ENCODE peak calls at places on chromosomes 1 and 21, in nine cellular contexts. P is IMR-90, W is esophagus squamous epithelium, N is tibial artery, B is astrocyte of the cerebellum, C is GM12865, D is foreskin fibroblast, V is neural progenitor cell, Z is fibroblast of lung. O is an unnamed sample.

GRCh38 chr1:193417420-193417819 is 231.0 kb upstream of the B3GALT2 start:
- DNase-seq in P (peak), W (no peak), N (no peak), B (no peak), C (no peak), D (peak), V (no peak), Z (peak), O (no peak)

GRCh38 chr1:209884665-209885117 is 53.3 kb upstream of the SYT14 start:
- DNase-seq in P (peak), W (no peak), N (peak), B (peak), C (peak), D (peak), V (no peak), Z (peak), O (peak)

GRCh38 chr1:21845646-21846641 is 33.9 kb downstream of the LDLRAD2 start:
- DNase-seq in P (no peak), W (no peak), N (no peak), B (no peak), C (no peak), D (no peak), V (no peak), Z (no peak), O (no peak)

GRCh38 chr1:84782311-84782771 is 92.1 kb upstream of the SSX2IP start:
- DNase-seq in P (peak), W (no peak), N (peak), B (no peak), C (peak), D (no peak), V (peak), Z (peak), O (no peak)

GRCh38 chr1:30437059-30437576 is 286.3 kb downstream of the MATN1 start:
- DNase-seq in P (no peak), W (no peak), N (no peak), B (no peak), C (no peak), D (no peak), V (no peak), Z (no peak), O (no peak)

GRCh38 chr1:204357551-204357950 is 2.2 kb downstream of the PLEKHA6 start:
- DNase-seq in P (no peak), W (no peak), N (no peak), B (no peak), C (no peak), D (no peak), V (no peak), Z (no peak), O (no peak)

GRCh38 chr1:226569879-226570547 is 21.4 kb downstream of the STUM start:
- DNase-seq in P (no peak), W (no peak), N (no peak), B (no peak), C (peak), D (no peak), V (peak), Z (no peak), O (no peak)

GRCh38 chr1:56542651-56543050 is 36.7 kb downstream of the PLPP3 start:
- DNase-seq in P (no peak), W (no peak), N (no peak), B (no peak), C (no peak), D (no peak), V (no peak), Z (no peak), O (no peak)

GRCh38 chr1:109873278-109874175 is 37.1 kb upstream of the CSF1 start:
- DNase-seq in P (peak), W (no peak), N (no peak), B (peak), C (no peak), D (no peak), V (no peak), Z (no peak), O (peak)

GRCh38 chr1:193533883-193534282 is 347.5 kb upstream of the B3GALT2 start:
- DNase-seq in P (no peak), W (no peak), N (no peak), B (no peak), C (no peak), D (no peak), V (no peak), Z (no peak), O (no peak)

GRCh38 chr1:61433646-61434045 is 291.3 kb downstream of the TM2D1 start:
- DNase-seq in P (no peak), W (no peak), N (no peak), B (no peak), C (no peak), D (no peak), V (no peak), Z (no peak), O (no peak)

GRCh38 chr1:71908313-71908712 is 374.0 kb downstream of the NEGR1 start:
- DNase-seq in P (peak), W (no peak), N (no peak), B (peak), C (no peak), D (no peak), V (no peak), Z (peak), O (no peak)

GRCh38 chr1:30106125-30106524 is 617.3 kb downstream of the MATN1 start:
- DNase-seq in P (peak), W (no peak), N (no peak), B (no peak), C (peak), D (no peak), V (peak), Z (peak), O (no peak)

GRCh38 chr21:33185852-33186251 is 43.9 kb upstream of the IFNAR2 start:
- DNase-seq in P (no peak), W (no peak), N (no peak), B (no peak), C (no peak), D (no peak), V (no peak), Z (no peak), O (no peak)

GRCh38 chr1:153420306-153420705 is 4.0 kb downstream of the S100A7A start:
- DNase-seq in P (no peak), W (no peak), N (no peak), B (no peak), C (no peak), D (no peak), V (no peak), Z (no peak), O (no peak)

GRCh38 chr1:183913556-183913955 is 108.6 kb downstream of the RGL1 start:
- DNase-seq in P (peak), W (no peak), N (no peak), B (no peak), C (no peak), D (peak), V (no peak), Z (no peak), O (no peak)

GRCh38 chr1:203581841-203582240 is 44.8 kb upstream of the ATP2B4 start:
- DNase-seq in P (no peak), W (no peak), N (no peak), B (no peak), C (no peak), D (no peak), V (no peak), Z (no peak), O (no peak)

GRCh38 chr1:149936992-149937705 is 470 bp upstream of the MTMR11 start:
- DNase-seq in P (peak), W (no peak), N (no peak), B (no peak), C (peak), D (peak), V (no peak), Z (peak), O (peak)

GRCh38 chr1:6500446-6501406 is 9.3 kb upstream of the PLEKHG5 start:
- DNase-seq in P (no peak), W (no peak), N (no peak), B (no peak), C (no peak), D (no peak), V (no peak), Z (no peak), O (no peak)

GRCh38 chr1:52756020-52756419 is 29.8 kb downstream of the ZYG11B start:
- DNase-seq in P (no peak), W (no peak), N (no peak), B (no peak), C (no peak), D (no peak), V (peak), Z (no peak), O (no peak)

GRCh38 chr1:211352985-211353515 is 26.4 kb downstream of the TRAF5 start:
- DNase-seq in P (no peak), W (peak), N (no peak), B (no peak), C (peak), D (no peak), V (peak), Z (no peak), O (no peak)

GRCh38 chr1:167194182-167194581 is 26.5 kb upstream of the POU2F1 start:
- DNase-seq in P (no peak), W (no peak), N (no peak), B (no peak), C (no peak), D (no peak), V (no peak), Z (no peak), O (no peak)

GRCh38 chr1:104406731-104407130 is 657.0 kb downstream of the AMY1C start:
- DNase-seq in P (no peak), W (no peak), N (no peak), B (no peak), C (no peak), D (no peak), V (no peak), Z (no peak), O (no peak)

GRCh38 chr1:20361805-20362381 is 71.2 kb downstream of the VWA5B1 start:
- DNase-seq in P (peak), W (no peak), N (no peak), B (peak), C (no peak), D (peak), V (peak), Z (peak), O (no peak)

GRCh38 chr1:54624466-54625464 is 1.4 kb upstream of the FAM151A start:
- DNase-seq in P (no peak), W (no peak), N (no peak), B (no peak), C (no peak), D (no peak), V (no peak), Z (no peak), O (no peak)

GRCh38 chr1:59062743-59063142 is 234.2 kb upstream of the FGGY start:
- DNase-seq in P (peak), W (no peak), N (peak), B (no peak), C (no peak), D (peak), V (no peak), Z (peak), O (peak)

GRCh38 chr21:45870421-45870820 is 111.1 kb upstream of the COL6A1 start:
- DNase-seq in P (no peak), W (no peak), N (no peak), B (no peak), C (no peak), D (no peak), V (no peak), Z (no peak), O (no peak)

GRCh38 chr21:42983102-42983501 is 8.7 kb downstream of the PKNOX1 start:
- DNase-seq in P (peak), W (no peak), N (no peak), B (no peak), C (no peak), D (no peak), V (no peak), Z (peak), O (no peak)

GRCh38 chr1:84750110-84750509 is 59.8 kb upstream of the SSX2IP start:
- DNase-seq in P (no peak), W (no peak), N (no peak), B (no peak), C (no peak), D (no peak), V (no peak), Z (no peak), O (no peak)

GRCh38 chr1:245969274-245969673 is 537.8 kb downstream of the SMYD3 start:
- DNase-seq in P (peak), W (no peak), N (no peak), B (peak), C (no peak), D (peak), V (no peak), Z (peak), O (peak)

GRCh38 chr1:165162671-165163241 is 193.8 kb downstream of the LMX1A start:
- DNase-seq in P (no peak), W (no peak), N (no peak), B (no peak), C (no peak), D (no peak), V (peak), Z (no peak), O (no peak)

GRCh38 chr1:168504064-168504837 is 39.5 kb downstream of the XCL2 start:
- DNase-seq in P (peak), W (no peak), N (peak), B (no peak), C (peak), D (peak), V (no peak), Z (peak), O (no peak)

GRCh38 chr1:91876040-91876470 is 9.9 kb downstream of the TGFBR3 start:
- DNase-seq in P (no peak), W (no peak), N (no peak), B (no peak), C (peak), D (no peak), V (no peak), Z (no peak), O (no peak)

GRCh38 chr1:44034976-44035716 is 3.9 kb upstream of the SLC6A9 start:
- DNase-seq in P (no peak), W (no peak), N (no peak), B (no peak), C (no peak), D (no peak), V (no peak), Z (no peak), O (no peak)

GRCh38 chr1:44034423-44034822 is 3.2 kb upstream of the SLC6A9 start:
- DNase-seq in P (no peak), W (no peak), N (no peak), B (no peak), C (no peak), D (no peak), V (no peak), Z (no peak), O (no peak)

GRCh38 chr1:44036409-44037111 is 5.3 kb upstream of the SLC6A9 start:
- DNase-seq in P (peak), W (no peak), N (peak), B (peak), C (peak), D (peak), V (peak), Z (peak), O (peak)

GRCh38 chr1:44037154-44037553 is 5.9 kb upstream of the SLC6A9 start:
- DNase-seq in P (no peak), W (no peak), N (no peak), B (no peak), C (no peak), D (no peak), V (no peak), Z (no peak), O (no peak)

GRCh38 chr1:44035726-44036408 is 4.6 kb upstream of the SLC6A9 start:
- DNase-seq in P (no peak), W (no peak), N (no peak), B (no peak), C (no peak), D (no peak), V (peak), Z (peak), O (no peak)
- TF ChIP-seq CTCF in P (no peak), W (no peak), N (no peak), B (no peak), C (no peak), D (no peak), V (peak), Z (peak), O (no peak)

GRCh38 chr1:48217861-48218260 is 4.7 kb upstream of the SLC5A9 start:
- DNase-seq in P (no peak), W (no peak), N (no peak), B (no peak), C (no peak), D (no peak), V (no peak), Z (no peak), O (no peak)
- H3K4me3 ChIP-seq in P (no peak), W (no peak), N (no peak), B (no peak), C (no peak), D (no peak), V (no peak), Z (no peak), O (no peak)

GRCh38 chr1:62951441-62951840 is 167.5 kb downstream of the ATG4C start:
- DNase-seq in P (no peak), W (no peak), N (no peak), B (no peak), C (no peak), D (no peak), V (no peak), Z (no peak), O (no peak)

GRCh38 chr1:62953643-62954042 is 169.7 kb downstream of the ATG4C start:
- DNase-seq in P (no peak), W (no peak), N (no peak), B (no peak), C (no peak), D (no peak), V (peak), Z (no peak), O (no peak)

GRCh38 chr1:62952596-62952995 is 168.7 kb downstream of the ATG4C start:
- DNase-seq in P (no peak), W (no peak), N (no peak), B (no peak), C (no peak), D (no peak), V (no peak), Z (no peak), O (no peak)

GRCh38 chr1:62954758-62955157 is 170.8 kb downstream of the ATG4C start:
- DNase-seq in P (no peak), W (no peak), N (no peak), B (no peak), C (no peak), D (no peak), V (no peak), Z (no peak), O (peak)
- TF ChIP-seq CTCF in P (no peak), W (no peak), N (no peak), B (no peak), C (no peak), D (no peak), V (no peak), Z (no peak), O (no peak)

GRCh38 chr1:234375672-234376071 is 2.4 kb downstream of the COA6 start:
- DNase-seq in P (no peak), W (no peak), N (no peak), B (no peak), C (no peak), D (no peak), V (no peak), Z (no peak), O (no peak)
- H3K4me3 ChIP-seq in P (no peak), W (no peak), N (no peak), B (no peak), C (no peak), D (no peak), V (no peak), Z (no peak), O (no peak)

GRCh38 chr1:186057086-186057485 is 318.0 kb downstream of the TPR start:
- DNase-seq in P (no peak), W (no peak), N (no peak), B (no peak), C (no peak), D (no peak), V (no peak), Z (no peak), O (no peak)
- TF ChIP-seq CTCF in P (no peak), W (no peak), N (no peak), B (no peak), C (no peak), D (no peak), V (no peak), Z (no peak), O (no peak)

GRCh38 chr1:16980473-16981268 is at the start of gene MFAP2:
- DNase-seq in P (no peak), W (no peak), N (no peak), B (no peak), C (no peak), D (no peak), V (peak), Z (no peak), O (no peak)

GRCh38 chr1:16977377-16977776 is 3.0 kb downstream of the MFAP2 start:
- DNase-seq in P (no peak), W (no peak), N (no peak), B (no peak), C (no peak), D (no peak), V (no peak), Z (no peak), O (no peak)

GRCh38 chr1:16979475-16980327 is 719 bp downstream of the MFAP2 start:
- DNase-seq in P (no peak), W (no peak), N (no peak), B (no peak), C (no peak), D (no peak), V (peak), Z (peak), O (no peak)

GRCh38 chr1:16978139-16978538 is 2.3 kb downstream of the MFAP2 start:
- DNase-seq in P (no peak), W (no peak), N (no peak), B (no peak), C (no peak), D (no peak), V (no peak), Z (no peak), O (no peak)

DNA sequence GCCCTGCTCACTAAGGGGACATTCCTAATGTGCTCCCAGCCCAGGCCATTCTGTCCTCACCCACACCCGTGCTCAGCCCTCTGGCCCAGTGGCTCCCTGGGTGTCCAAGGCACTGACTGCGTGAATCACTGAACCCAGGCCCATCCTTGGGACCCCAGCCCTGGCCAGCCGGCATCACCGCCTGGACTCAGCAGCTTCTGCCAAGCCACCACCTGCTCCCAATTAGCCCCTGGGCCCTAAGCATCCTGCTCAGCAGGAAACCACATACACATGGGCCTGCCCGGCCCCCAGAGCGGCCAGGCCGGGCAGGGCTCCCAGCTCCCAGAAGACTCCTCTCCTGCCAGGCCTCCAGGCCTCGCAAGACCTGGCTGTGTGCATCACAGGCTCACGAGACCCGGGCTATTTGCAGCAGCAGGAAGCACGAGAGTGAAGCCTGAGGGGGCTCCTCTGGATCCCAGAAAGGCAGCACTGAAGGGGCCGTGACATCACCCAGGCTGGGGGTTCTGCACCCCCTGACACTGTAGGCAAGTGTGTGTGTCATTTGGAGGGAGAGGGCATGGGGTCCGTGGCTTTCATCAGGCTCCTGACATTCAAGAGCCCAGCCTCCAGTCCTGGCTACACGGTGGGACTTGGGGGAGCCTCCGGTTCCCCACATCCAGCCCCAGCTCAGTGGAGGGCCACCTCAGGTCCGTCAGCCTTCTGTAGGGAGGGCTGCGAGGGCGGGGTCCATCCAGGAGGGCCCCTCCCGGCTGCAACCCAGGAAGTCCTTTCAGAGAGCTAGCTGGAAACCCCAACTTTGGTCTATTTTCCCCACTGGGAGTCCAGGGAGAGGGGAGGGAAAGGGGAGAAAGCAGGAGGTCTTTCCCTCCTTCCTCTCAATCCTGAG is 1.6 kb downstream of the MFAP2 start:
- DNase-seq in P (peak), W (no peak), N (peak), B (peak), C (no peak), D (peak), V (peak), Z (peak), O (peak)
- H3K4me3 ChIP-seq in P (no peak), W (peak), N (peak), B (peak), C (no peak), D (peak), V (peak), Z (peak), O (peak)

DNA sequence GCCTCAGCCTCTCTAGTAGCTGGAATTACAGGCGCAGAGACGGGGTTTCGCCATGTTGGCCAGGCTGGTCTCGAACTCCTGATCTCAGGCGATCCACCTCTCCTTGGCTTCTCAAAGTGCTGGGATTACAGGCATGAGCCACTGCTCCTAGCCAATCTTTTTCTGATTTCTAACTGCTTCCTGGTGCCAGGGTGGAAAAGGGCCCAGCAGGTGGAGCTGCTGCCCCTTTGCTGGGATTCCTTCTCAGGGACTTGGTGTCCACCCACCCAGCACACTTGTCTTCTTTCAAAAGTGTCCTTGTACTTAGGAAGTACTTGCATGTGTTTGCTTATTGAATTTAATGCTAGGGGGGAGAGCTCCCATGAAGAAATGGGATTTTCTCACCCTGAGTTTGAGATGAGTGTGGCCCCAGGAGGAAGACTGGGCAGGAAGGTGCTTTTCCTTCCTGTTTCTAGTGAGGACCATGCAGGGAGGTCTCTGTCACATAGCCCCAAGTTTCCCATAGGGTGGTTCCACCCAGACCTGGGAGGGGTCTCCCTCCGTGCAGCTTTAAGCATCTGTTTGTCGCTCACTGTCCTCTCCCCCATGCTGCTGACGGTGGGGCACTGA is 14.2 kb downstream of the UTP11 start:
- DNase-seq in P (peak), W (no peak), N (no peak), B (no peak), C (peak), D (peak), V (peak), Z (peak), O (no peak)
- TF ChIP-seq CTCF in P (peak), W (peak), N (no peak), B (peak), C (peak), D (peak), V (peak), Z (peak), O (peak)

O was measured in HFF-Myc.